ENCODE peak calls at places on chromosome 12, in four cellular contexts. D, R, C and N are unnamed samples.

GRCh38 chr12:85713368-85713767 is 122.8 kb downstream of the RASSF9 start:
- DNase-seq in D (no peak), R (no peak), C (no peak), N (no peak)

GRCh38 chr12:113055594-113056380 is 743 bp upstream of the DTX1 start:
- DNase-seq in D (no peak), R (no peak), C (no peak), N (no peak)

GRCh38 chr12:1595690-1596347 is 1.4 kb upstream of the FBXL14 start:
- DNase-seq in D (no peak), R (no peak), C (no peak), N (no peak)

GRCh38 chr12:31817120-31817519 is 88.3 kb upstream of the AMN1 start:
- DNase-seq in D (no peak), R (no peak), C (no peak), N (no peak)

GRCh38 chr12:51631591-51631990 is 40.6 kb downstream of the SCN8A start:
- DNase-seq in D (no peak), R (no peak), C (no peak), N (peak; percentile 22)

GRCh38 chr12:91551927-91552326 is 369.3 kb upstream of the DCN start:
- DNase-seq in D (no peak), R (no peak), C (no peak), N (no peak)

GRCh38 chr12:46674126-46674525 is 151.7 kb downstream of the SLC38A4 start:
- DNase-seq in D (no peak), R (no peak), C (no peak), N (no peak)

GRCh38 chr12:51181558-51181957 is 8.6 kb upstream of the TFCP2 start:
- DNase-seq in D (no peak), R (no peak), C (no peak), N (no peak)

GRCh38 chr12:132444957-132445883 is 44.7 kb upstream of the FBRSL1 start:
- DNase-seq in D (no peak), R (no peak), C (no peak), N (no peak)

GRCh38 chr12:99498756-99499155 is 148.8 kb upstream of the GARIN6 start:
- DNase-seq in D (no peak), R (no peak), C (peak; percentile 37), N (peak; percentile 59)

GRCh38 chr12:22409071-22409951 is 74.8 kb upstream of the ST8SIA1 start:
- DNase-seq in D (no peak), R (no peak), C (no peak), N (no peak)